ENCODE peak calls at places on chromosomes 6 and 20, in six cellular contexts. N, I, G, B, Y and V are unnamed samples.

GRCh38 chr20:37936041-37936440 is 33.1 kb downstream of the VSTM2L start:
- DNase-seq in G (no peak), Y (no peak), B (no peak), N (no peak), I (no peak), V (no peak)

GRCh38 chr6:129269891-129270290 is 387.0 kb downstream of the LAMA2 start:
- DNase-seq in Y (no peak), B (no peak), G (no peak), I (no peak), N (no peak), V (no peak)

GRCh38 chr20:49318430-49319203 is 40.8 kb upstream of the ZNFX1 start:
- DNase-seq in G (no peak), B (no peak), N (no peak), I (no peak), Y (no peak), V (peak; percentile 43)

GRCh38 chr6:156461647-156462046 is 315.5 kb upstream of the ARID1B start:
- DNase-seq in I (no peak), Y (no peak), B (no peak), G (no peak), N (no peak), V (no peak)

GRCh38 chr6:134117409-134117808 is 65.0 kb upstream of the SLC2A12 start:
- DNase-seq in Y (peak; percentile 43), N (no peak), I (no peak), B (no peak), G (no peak), V (no peak)

GRCh38 chr20:58065508-58066361 is 162.7 kb downstream of the ANKRD60 start:
- DNase-seq in B (no peak), N (no peak), Y (no peak), I (no peak), G (no peak), V (no peak)

GRCh38 chr6:166281104-166281503 is 27.1 kb downstream of the PRR18 start:
- DNase-seq in N (no peak), I (no peak), Y (no peak), G (no peak), B (no peak), V (no peak)

GRCh38 chr20:57387463-57387862 is 3.7 kb upstream of the RBM38 start:
- DNase-seq in B (no peak), Y (no peak), N (no peak), G (no peak), I (no peak), V (no peak)

GRCh38 chr20:32522775-32523612 is 62.1 kb downstream of the NOL4L start:
- DNase-seq in Y (no peak), I (no peak), G (peak; percentile 55), N (no peak), B (no peak), V (no peak)

GRCh38 chr6:90458353-90459224 is 128.3 kb downstream of the MAP3K7 start:
- DNase-seq in N (peak; percentile 33), Y (no peak), B (no peak), G (peak; percentile 13), I (no peak), V (no peak)

GRCh38 chr6:36615018-36615761 is 21.0 kb downstream of the SRSF3 start:
- DNase-seq in G (peak; percentile 70), N (peak; percentile 80), B (peak; percentile 41), I (peak; percentile 66), Y (peak; percentile 57), V (peak; percentile 75)

GRCh38 chr6:99521557-99522286 is 6.5 kb upstream of the USP45 start:
- DNase-seq in I (peak; percentile 42), N (peak; percentile 78), Y (peak; percentile 6), G (peak; percentile 49), B (no peak), V (no peak)

GRCh38 chr6:148203970-148204369 is 138.7 kb upstream of the SASH1 start:
- DNase-seq in Y (peak; percentile 90), B (no peak), I (no peak), G (peak; percentile 71), N (peak; percentile 61), V (no peak)

GRCh38 chr6:125714431-125715090 is 34.9 kb upstream of the HEY2 start:
- DNase-seq in G (no peak), Y (no peak), B (no peak), N (no peak), I (no peak), V (no peak)

GRCh38 chr6:51846531-51846930 is 240.9 kb downstream of the PKHD1 start:
- DNase-seq in I (no peak), G (no peak), N (no peak), Y (no peak), B (no peak), V (no peak)